ENCODE peak calls at places on chromosomes 6 and 20, in four cellular contexts. F, P, B and S are unnamed samples.

GRCh38 chr20:25244976-25245375 is 2.9 kb upstream of the PYGB start:
- DNase-seq in P (no peak), F (no peak), B (no peak), S (no peak)

GRCh38 chr6:54191460-54191859 is 80.2 kb downstream of the MLIP start:
- DNase-seq in F (no peak), B (peak), P (no peak), S (peak)

GRCh38 chr6:121482004-121482693 is 46.7 kb downstream of the GJA1 start:
- DNase-seq in P (no peak), B (peak), F (peak), S (peak)

GRCh38 chr6:49423817-49424216 is 39.2 kb downstream of the MMUT start:
- DNase-seq in B (no peak), P (no peak), F (peak), S (peak)

GRCh38 chr6:139308284-139308916 is 16.6 kb upstream of the TXLNB start:
- DNase-seq in B (peak), F (peak), P (no peak), S (no peak)

GRCh38 chr20:20519269-20519668 is 151.4 kb downstream of the INSM1 start:
- DNase-seq in F (no peak), P (no peak), B (no peak), S (no peak)

GRCh38 chr6:169904051-169904922 is 152.9 kb downstream of the ERMARD start:
- DNase-seq in P (no peak), B (no peak), F (no peak), S (no peak)

GRCh38 chr6:6816716-6817115 is 228.2 kb downstream of the LY86 start:
- DNase-seq in B (no peak), F (no peak), P (no peak), S (no peak)

GRCh38 chr6:54655162-54655561 is 191.4 kb upstream of the FAM83B start:
- DNase-seq in P (no peak), B (no peak), F (no peak), S (no peak)

GRCh38 chr6:121573466-121573865 is 138.0 kb downstream of the GJA1 start:
- DNase-seq in F (peak), B (peak), P (no peak), S (no peak)

GRCh38 chr6:20900396-20901160 is 366.3 kb downstream of the CDKAL1 start:
- DNase-seq in F (no peak), B (no peak), P (no peak), S (no peak)

GRCh38 chr6:56637640-56638039 is 5.0 kb downstream of the DST start:
- DNase-seq in P (no peak), B (peak), F (peak), S (peak)

GRCh38 chr20:58869662-58870227 is 17.2 kb downstream of the GNAS start:
- DNase-seq in P (no peak), B (no peak), F (no peak), S (no peak)

GRCh38 chr6:36345681-36346417 is 9.2 kb upstream of the BNIP5 start:
- DNase-seq in P (no peak), B (no peak), F (no peak), S (no peak)

GRCh38 chr20:50551288-50551687 is 41.1 kb downstream of the PTPN1 start:
- DNase-seq in B (no peak), F (no peak), P (no peak), S (no peak)

GRCh38 chr20:63243604-63244247 is 8.0 kb downstream of the BIRC7 start:
- DNase-seq in P (no peak), B (no peak), F (no peak), S (no peak)

GRCh38 chr20:31515072-31515774 is 981 bp downstream of the HM13 start:
- DNase-seq in F (no peak), B (no peak), P (no peak), S (no peak)

GRCh38 chr6:24188571-24188970 is 62.6 kb downstream of the NRSN1 start:
- DNase-seq in B (no peak), P (no peak), F (no peak), S (no peak)

GRCh38 chr6:139833592-139833991 is 459.1 kb upstream of the CITED2 start:
- DNase-seq in B (no peak), P (no peak), F (no peak), S (no peak)

GRCh38 chr20:53395188-53395923 is 198.3 kb downstream of the ZNF217 start:
- DNase-seq in B (no peak), F (no peak), P (no peak), S (no peak)

GRCh38 chr6:3455121-3455489 is 1.7 kb downstream of the SLC22A23 start:
- DNase-seq in F (no peak), B (no peak), P (peak), S (no peak)

GRCh38 chr20:62754122-62754990 is 41.9 kb upstream of the MRGBP start:
- DNase-seq in B (no peak), F (no peak), P (no peak), S (no peak)

GRCh38 chr20:49187330-49188100 is 619 bp downstream of the STAU1 start:
- DNase-seq in F (no peak), P (peak), B (no peak), S (peak)

GRCh38 chr6:138682722-138683521 is 90.6 kb upstream of the CCDC28A start:
- DNase-seq in B (peak), F (peak), P (no peak), S (peak)

GRCh38 chr6:134123666-134124208 is 71.3 kb upstream of the SLC2A12 start:
- DNase-seq in F (peak), B (peak), P (peak), S (peak)

GRCh38 chr20:38094373-38094775 is 60.8 kb downstream of the RPRD1B start:
- DNase-seq in B (peak), F (peak), P (no peak), S (peak)

GRCh38 chr6:149862901-149863595 is 1.1 kb downstream of the LRP11 start:
- DNase-seq in F (peak), P (no peak), B (no peak), S (peak)

GRCh38 chr20:23325107-23325506 is 25.5 kb upstream of the NXT1 start:
- DNase-seq in F (no peak), B (no peak), P (no peak), S (no peak)

GRCh38 chr6:149925974-149926777 is 3.3 kb upstream of the RAET1G start:
- DNase-seq in B (peak), F (peak), P (peak), S (peak)

GRCh38 chr6:166004491-166005275 is 163.0 kb downstream of the TBXT start:
- DNase-seq in P (no peak), B (no peak), F (no peak), S (no peak)